ENCODE peak calls at places on chromosomes 6 and 20, in eight cellular contexts. T is endothelial cell, N is tibial nerve, G is left ventricle myocardium inferior, Z is nephron progenitor cell, O is sigmoid colon, F is body of pancreas, Y is heart left ventricle. X is an unnamed sample.

GRCh38 chr6:27966044-27966443 is 9.0 kb downstream of the OR2B6 start:
- DNase-seq in T (no peak), N (no peak), G (no peak), Z (no peak), O (no peak), F (no peak), Y (no peak), X (no peak)

GRCh38 chr6:101393291-101394251 is at the start of gene GRIK2:
- DNase-seq in T (peak), N (no peak), G (no peak), Z (peak), O (no peak), F (peak), Y (no peak), X (no peak)

GRCh38 chr6:120378582-120379220 is 955.6 kb downstream of the TBC1D32 start:
- DNase-seq in T (no peak), N (no peak), G (no peak), Z (no peak), O (no peak), F (peak), Y (no peak), X (no peak)

GRCh38 chr20:23235173-23236027 is 115.2 kb upstream of the NXT1 start:
- DNase-seq in T (peak), N (peak), G (peak), Z (peak), O (no peak), F (peak), Y (peak), X (no peak)

GRCh38 chr20:6104493-6105188 is 18.2 kb downstream of the FERMT1 start:
- DNase-seq in T (no peak), N (no peak), G (no peak), Z (no peak), O (no peak), F (no peak), Y (no peak), X (no peak)

GRCh38 chr20:32506721-32507120 is 78.4 kb downstream of the NOL4L start:
- DNase-seq in T (no peak), N (no peak), G (no peak), Z (no peak), O (no peak), F (no peak), Y (no peak), X (no peak)

GRCh38 chr20:53883098-53883762 is 187.2 kb downstream of the BCAS1 start:
- DNase-seq in T (no peak), N (no peak), G (no peak), Z (no peak), O (no peak), F (no peak), Y (no peak), X (no peak)

GRCh38 chr20:57398231-57398821 is 7.1 kb downstream of the RBM38 start:
- DNase-seq in T (no peak), N (no peak), G (peak), Z (no peak), O (peak), F (peak), Y (peak), X (no peak)

GRCh38 chr6:27591660-27592059 is 118.8 kb upstream of the ZNF184 start:
- DNase-seq in T (peak), N (no peak), G (no peak), Z (peak), O (no peak), F (no peak), Y (no peak), X (no peak)

GRCh38 chr6:42784739-42785498 is 3.1 kb downstream of the BICRAL start:
- DNase-seq in T (no peak), N (no peak), G (peak), Z (no peak), O (no peak), F (peak), Y (no peak), X (no peak)

GRCh38 chr6:2770171-2770570 is 5.0 kb downstream of the WRNIP1 start:
- DNase-seq in T (no peak), N (no peak), G (peak), Z (no peak), O (no peak), F (no peak), Y (peak), X (no peak)

GRCh38 chr6:150867117-150867516 is 1.6 kb downstream of the MTHFD1L start:
- DNase-seq in T (no peak), N (no peak), G (no peak), Z (peak), O (no peak), F (no peak), Y (no peak), X (no peak)

GRCh38 chr6:53664623-53665022 is 933 bp downstream of the KLHL31 start:
- DNase-seq in T (no peak), N (no peak), G (peak), Z (no peak), O (no peak), F (no peak), Y (peak), X (no peak)

GRCh38 chr6:82612475-82612874 is 248.9 kb downstream of the TPBG start:
- DNase-seq in T (no peak), N (no peak), G (no peak), Z (no peak), O (no peak), F (no peak), Y (no peak), X (no peak)

GRCh38 chr6:7902867-7903266 is 7.7 kb downstream of the TXNDC5 start:
- DNase-seq in T (no peak), N (no peak), G (no peak), Z (no peak), O (no peak), F (no peak), Y (no peak), X (no peak)

GRCh38 chr6:34951741-34952140 is 62.7 kb downstream of the ANKS1A start:
- DNase-seq in T (no peak), N (no peak), G (no peak), Z (no peak), O (no peak), F (no peak), Y (no peak), X (no peak)

GRCh38 chr6:83600531-83600930 is 88.2 kb downstream of the PRSS35 start:
- DNase-seq in T (no peak), N (no peak), G (no peak), Z (no peak), O (no peak), F (no peak), Y (no peak), X (no peak)

GRCh38 chr6:43159599-43159998 is 11.5 kb upstream of the SRF start:
- DNase-seq in T (no peak), N (no peak), G (no peak), Z (no peak), O (no peak), F (no peak), Y (no peak), X (no peak)

GRCh38 chr6:165227644-165228329 is 81.6 kb downstream of the C6orf118 start:
- DNase-seq in T (no peak), N (no peak), G (no peak), Z (no peak), O (no peak), F (no peak), Y (no peak), X (no peak)

DNA sequence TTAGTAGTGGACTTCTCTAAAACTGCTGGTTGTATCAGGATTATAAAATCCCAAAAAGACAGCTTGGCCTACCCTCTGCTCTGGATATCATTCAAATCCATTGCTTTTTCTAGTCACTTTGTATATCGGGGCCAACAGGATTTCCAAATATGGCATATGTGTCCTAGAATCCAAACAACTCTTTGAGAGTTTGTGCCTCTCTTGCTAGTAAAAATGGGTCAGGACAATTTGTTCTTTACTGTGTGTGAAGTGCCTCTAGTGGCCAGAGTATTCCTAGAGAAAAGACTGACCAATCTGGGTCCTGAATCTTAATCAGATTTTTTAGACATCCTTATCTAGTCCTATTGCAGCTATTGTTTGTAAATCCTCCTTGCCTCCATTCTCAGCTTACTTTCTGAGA is 33.5 kb upstream of the MANEA start:
- DNase-seq in T (no peak), N (no peak), G (no peak), Z (no peak), O (no peak), F (no peak), Y (no peak), X (no peak)
- TF ChIP-seq CTCF in T (no peak), N (no peak), G (peak), Z (no peak), O (no peak), F (no peak), Y (peak), X (no peak)

GRCh38 chr6:169174516-169175359 is 78.9 kb downstream of the THBS2 start:
- DNase-seq in T (no peak), N (no peak), G (no peak), Z (no peak), O (no peak), F (no peak), Y (no peak), X (no peak)
- TF ChIP-seq CTCF in T (no peak), N (no peak), G (no peak), Z (no peak), O (no peak), F (no peak), Y (no peak), X (no peak)

GRCh38 chr6:26394289-26394688 is 7.8 kb upstream of the BTN3A1 start:
- DNase-seq in T (no peak), N (peak), G (no peak), Z (no peak), O (no peak), F (no peak), Y (no peak), X (no peak)

GRCh38 chr6:26388441-26388840 is 5.5 kb downstream of the BTN2A2 start:
- DNase-seq in T (no peak), N (no peak), G (no peak), Z (no peak), O (no peak), F (no peak), Y (no peak), X (no peak)

GRCh38 chr6:26389349-26389799 is 6.5 kb downstream of the BTN2A2 start:
- DNase-seq in T (no peak), N (no peak), G (no peak), Z (no peak), O (no peak), F (no peak), Y (no peak), X (no peak)

GRCh38 chr6:26390504-26390903 is 7.6 kb downstream of the BTN2A2 start:
- DNase-seq in T (no peak), N (no peak), G (no peak), Z (no peak), O (no peak), F (no peak), Y (no peak), X (no peak)

GRCh38 chr6:26392932-26393636 is 9.0 kb upstream of the BTN3A1 start:
- DNase-seq in T (no peak), N (no peak), G (no peak), Z (no peak), O (no peak), F (no peak), Y (no peak), X (no peak)
- TF ChIP-seq CTCF in T (no peak), N (no peak), G (no peak), Z (no peak), O (no peak), F (no peak), Y (no peak), X (no peak)

DNA sequence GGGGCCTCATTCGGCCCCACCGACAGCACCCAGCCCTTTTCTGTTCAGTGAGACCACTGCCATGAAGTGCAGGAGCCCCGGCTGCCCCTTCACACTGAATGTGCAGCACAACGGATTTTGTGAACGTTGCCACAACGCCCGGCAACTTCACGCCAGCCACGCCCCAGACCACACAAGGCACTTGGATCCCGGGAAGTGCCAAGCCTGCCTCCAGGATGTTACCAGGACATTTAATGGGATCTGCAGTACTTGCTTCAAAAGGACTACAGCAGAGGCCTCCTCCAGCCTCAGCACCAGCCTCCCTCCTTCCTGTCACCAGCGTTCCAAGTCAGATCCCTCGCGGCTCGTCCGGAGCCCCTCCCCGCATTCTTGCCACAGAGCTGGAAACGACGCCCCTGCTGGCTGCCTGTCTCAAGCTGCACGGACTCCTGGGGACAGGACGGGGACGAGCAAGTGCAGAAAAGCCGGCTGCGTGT is 11.8 kb downstream of the TNFAIP3 start:
- DNase-seq in T (peak), N (no peak), G (peak), Z (peak), O (peak), F (no peak), Y (peak), X (no peak)
- TF ChIP-seq CTCF in T (no peak), N (no peak), G (peak), Z (peak), O (no peak), F (no peak), Y (peak), X (no peak)

DNA sequence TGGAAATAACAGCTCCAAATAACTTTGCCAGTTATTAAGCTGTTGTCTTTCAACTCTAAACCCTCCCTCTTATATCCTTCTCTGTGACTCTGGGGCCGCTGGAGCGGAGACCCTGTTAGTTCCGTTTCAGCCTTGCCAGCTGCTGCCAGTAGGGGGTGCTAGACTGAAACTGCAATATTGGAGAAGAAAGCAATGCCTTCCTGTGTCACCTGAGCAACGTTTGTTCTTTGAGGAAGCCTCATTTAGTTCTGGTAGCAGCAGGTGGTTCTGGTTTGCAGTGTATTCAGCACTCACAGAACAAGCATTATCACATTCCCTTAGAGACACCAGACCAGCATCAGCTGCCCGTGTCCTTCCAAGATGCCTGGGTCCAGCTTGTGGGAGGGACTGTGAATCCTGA is 22.9 kb upstream of the JAG1 start:
- DNase-seq in T (no peak), N (no peak), G (no peak), Z (peak), O (no peak), F (peak), Y (no peak), X (no peak)
- TF ChIP-seq CTCF in T (peak), N (no peak), G (peak), Z (peak), O (no peak), F (peak), Y (peak), X (no peak)

GRCh38 chr20:1020614-1021013 is 18.5 kb upstream of the RSPO4 start:
- DNase-seq in T (no peak), N (no peak), G (no peak), Z (no peak), O (no peak), F (no peak), Y (no peak), X (no peak)
- TF ChIP-seq CTCF in T (no peak), N (no peak), G (no peak), Z (no peak), O (no peak), F (no peak), Y (no peak), X (no peak)

GRCh38 chr20:44888226-44889103 is 3.0 kb downstream of the YWHAB start:
- DNase-seq in T (no peak), N (no peak), G (no peak), Z (no peak), O (no peak), F (no peak), Y (no peak), X (no peak)
- TF ChIP-seq CTCF in T (no peak), N (peak), G (peak), Z (peak), O (peak), F (peak), Y (peak), X (no peak)

X was measured in omental fat pad.